ENCODE peak calls at places on chromosomes 16 and 17, in ten cellular contexts. L, R, T, W, Z, D, U, I, S and K are unnamed samples.

GRCh38 chr16:11868412-11868980 is 17.2 kb upstream of the RSL1D1 start:
- DNase-seq in W (no peak), U (no peak), S (no peak), T (no peak), L (no peak), D (no peak), Z (no peak), R (no peak), I (no peak), K (no peak)

GRCh38 chr16:89313583-89313982 is 96.1 kb downstream of the ZNF778 start:
- DNase-seq in Z (no peak), W (no peak), I (no peak), L (no peak), U (no peak), D (no peak), S (no peak), T (no peak), R (no peak), K (no peak)

GRCh38 chr17:1931759-1932579 is 93.2 kb downstream of the RTN4RL1 start:
- DNase-seq in R (no peak), S (peak), Z (peak), L (no peak), D (no peak), W (peak), I (no peak), T (no peak), U (peak), K (peak)

GRCh38 chr16:56068314-56068713 is 123.0 kb upstream of the GNAO1 start:
- DNase-seq in D (no peak), S (no peak), L (no peak), Z (no peak), I (no peak), R (no peak), T (no peak), U (no peak), W (no peak), K (no peak)

GRCh38 chr17:49694847-49695697 is 12.7 kb downstream of the SLC35B1 start:
- DNase-seq in S (peak), T (peak), I (peak), W (peak), Z (no peak), U (peak), L (peak), D (peak), R (peak), K (peak)

GRCh38 chr17:80760501-80760900 is 215.9 kb downstream of the RPTOR start:
- DNase-seq in I (no peak), T (no peak), L (no peak), W (peak), D (no peak), U (no peak), S (no peak), R (no peak), Z (no peak), K (peak)

GRCh38 chr16:68393333-68393732 is 55.0 kb downstream of the SMPD3 start:
- DNase-seq in S (no peak), R (no peak), U (no peak), I (no peak), D (no peak), W (no peak), L (no peak), Z (no peak), T (no peak), K (no peak)

GRCh38 chr16:10485698-10486382 is 94.6 kb downstream of the EMP2 start:
- DNase-seq in Z (no peak), I (no peak), L (no peak), U (no peak), D (no peak), T (no peak), R (no peak), W (no peak), S (no peak), K (no peak)

GRCh38 chr17:3846739-3847670 is 959 bp upstream of the NCBP3 start:
- DNase-seq in T (no peak), R (no peak), S (no peak), W (no peak), L (no peak), U (no peak), I (no peak), Z (no peak), D (no peak), K (no peak)

DNA sequence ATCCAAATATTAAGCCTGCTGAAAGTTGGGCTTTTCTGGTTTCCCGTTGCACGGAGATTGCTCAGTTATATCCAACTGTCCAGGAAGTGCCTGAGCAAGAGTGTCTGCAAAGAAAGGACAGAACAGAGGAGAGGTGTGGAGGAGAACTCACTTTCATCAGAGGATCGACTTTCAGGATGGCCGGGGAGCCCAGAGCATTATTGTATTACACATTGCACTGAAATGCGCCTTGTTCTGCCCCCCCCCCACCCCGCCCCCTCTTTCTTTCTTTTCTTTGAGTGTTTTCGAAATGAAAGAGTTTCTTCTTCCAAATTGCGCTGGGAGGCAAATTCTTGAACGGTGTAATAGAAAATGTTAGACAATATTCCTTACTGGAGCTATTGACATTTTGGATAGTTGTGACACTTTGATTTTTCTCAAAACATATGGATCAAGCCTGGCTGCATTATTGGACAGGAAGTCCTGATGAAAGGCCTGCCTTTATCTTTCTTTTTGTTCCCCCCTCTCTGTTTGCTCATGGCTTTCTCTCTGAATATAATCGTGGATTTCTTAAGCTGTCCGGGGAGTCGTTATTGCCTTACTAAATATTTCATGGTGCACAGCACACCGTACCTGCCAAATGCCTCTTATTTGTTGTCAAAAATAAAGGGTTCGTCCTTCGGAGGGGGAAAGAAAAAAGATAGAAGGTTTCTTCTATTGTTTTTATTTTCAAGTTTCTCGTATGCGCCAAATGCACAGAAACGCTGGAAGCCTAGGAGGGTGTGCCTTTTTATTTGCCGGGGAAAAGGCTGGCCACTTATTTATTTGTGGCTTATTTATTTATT is 110.8 kb downstream of the IRX3 start:
- DNase-seq in I (no peak), Z (no peak), S (no peak), L (no peak), U (no peak), T (no peak), W (no peak), D (no peak), R (no peak), K (no peak)
- TF ChIP-seq POLR2A in I (no peak), Z (no peak), S (no peak), L (no peak), U (no peak), T (no peak), W (no peak), D (no peak), R (no peak), K (no peak)

GRCh38 chr17:78128616-78129384 is at the start of gene TMC6:
- DNase-seq in D (no peak), L (peak), I (no peak), U (no peak), R (peak), S (no peak), W (peak), T (no peak), Z (no peak), K (peak)

GRCh38 chr17:78127240-78127887 is 1.2 kb downstream of the TMC6 start:
- DNase-seq in U (no peak), R (peak), W (peak), T (peak), D (no peak), Z (no peak), S (peak), I (no peak), L (no peak), K (no peak)

GRCh38 chr17:78126895-78127239 is 1.7 kb downstream of the TMC6 start:
- DNase-seq in R (no peak), D (no peak), W (no peak), I (no peak), T (no peak), Z (no peak), L (no peak), S (no peak), U (no peak), K (no peak)

GRCh38 chr17:78129385-78130079 is 977 bp upstream of the TMC6 start:
- DNase-seq in T (no peak), S (no peak), W (no peak), Z (no peak), D (no peak), L (no peak), I (no peak), U (no peak), R (peak), K (no peak)

GRCh38 chr17:78127888-78128615 is 503 bp downstream of the TMC6 start:
- DNase-seq in Z (no peak), U (no peak), L (no peak), D (no peak), I (no peak), R (no peak), S (no peak), W (peak), T (no peak), K (peak)
- TF ChIP-seq POLR2A in Z (no peak), U (no peak), L (no peak), D (no peak), I (no peak), R (peak), S (no peak), W (no peak), T (no peak), K (peak)

DNA sequence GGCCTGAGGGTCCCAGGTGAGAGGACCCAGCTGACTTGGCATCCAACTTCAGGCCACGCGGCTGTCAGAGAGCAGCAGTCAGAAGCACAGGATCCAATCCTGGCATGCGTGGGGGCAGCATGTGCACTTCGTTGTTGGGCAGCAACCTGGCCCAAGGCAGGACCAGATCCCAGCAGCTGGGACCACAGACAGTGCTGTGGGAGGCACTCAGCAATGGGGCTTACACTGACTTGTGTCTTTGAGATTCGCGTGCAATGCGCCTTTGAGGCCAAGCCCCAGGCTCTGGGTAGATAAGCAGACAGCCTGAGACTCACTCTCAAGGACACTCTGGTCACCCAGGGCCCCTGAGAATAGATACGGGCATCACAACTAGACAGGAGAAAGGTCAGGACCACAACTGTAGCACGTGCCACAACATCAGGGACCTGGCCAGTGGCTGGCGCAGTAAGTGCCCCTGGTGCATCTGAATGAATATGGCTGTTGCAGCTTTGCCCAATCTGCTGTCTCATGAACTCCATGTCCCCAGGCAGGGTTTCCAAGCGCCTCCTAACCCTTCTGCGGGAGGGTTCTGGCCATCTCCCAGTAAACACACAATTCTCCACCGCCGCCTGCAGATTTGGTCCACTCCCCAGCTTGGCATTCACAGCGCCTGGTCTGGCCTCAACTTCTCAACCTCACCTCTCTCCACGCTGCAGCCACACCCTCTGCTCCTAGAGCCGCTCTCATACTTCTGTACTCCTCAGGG is 3.2 kb downstream of the PAM16 start:
- DNase-seq in U (no peak), S (peak), T (no peak), D (no peak), Z (no peak), L (no peak), I (no peak), R (no peak), W (peak), K (no peak)
- TF ChIP-seq POLR2A in U (no peak), S (no peak), T (no peak), D (peak), Z (no peak), L (no peak), I (no peak), R (no peak), W (no peak), K (no peak)

GRCh38 chr17:82253179-82253544 is 20.3 kb downstream of the CSNK1D start:
- DNase-seq in U (no peak), I (no peak), T (no peak), D (no peak), Z (no peak), L (no peak), R (no peak), S (no peak), W (no peak), K (no peak)
- TF ChIP-seq POLR2A in U (no peak), I (no peak), T (no peak), D (no peak), Z (no peak), L (no peak), R (no peak), S (no peak), W (no peak), K (no peak)

GRCh38 chr17:41965694-41966375 is 760 bp upstream of the CNP start:
- DNase-seq in T (no peak), R (peak), S (peak), L (peak), I (peak), U (peak), D (peak), Z (peak), W (peak), K (peak)
- TF ChIP-seq POLR2A in T (no peak), R (no peak), S (no peak), L (no peak), I (no peak), U (no peak), D (no peak), Z (no peak), W (no peak), K (peak)

DNA sequence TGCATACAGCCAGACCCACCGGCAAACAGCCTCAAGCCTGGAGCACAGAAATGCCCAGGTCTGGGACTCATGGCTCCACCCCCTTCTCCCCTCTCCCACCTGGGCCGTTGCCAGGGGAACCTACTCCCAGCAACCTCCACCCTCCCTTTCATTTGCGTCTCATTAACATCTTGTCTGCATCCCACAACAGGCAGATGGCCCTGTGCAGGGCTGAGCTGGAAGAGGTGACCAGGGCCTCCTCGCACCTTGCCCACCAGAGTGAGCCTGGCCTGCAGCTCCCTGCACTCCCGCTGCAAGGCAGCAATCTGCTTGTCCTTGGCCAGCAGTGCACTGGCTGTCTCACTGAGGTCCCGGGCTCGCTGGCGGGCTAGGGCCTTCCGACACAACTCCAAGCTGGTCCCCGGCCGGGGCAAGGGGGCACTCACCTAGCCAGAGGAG is 3.3 kb downstream of the TSPOAP1 start:
- DNase-seq in Z (no peak), U (no peak), D (no peak), R (no peak), I (no peak), S (no peak), W (no peak), L (no peak), T (no peak), K (no peak)
- TF ChIP-seq POLR2A in Z (no peak), U (no peak), D (no peak), R (no peak), I (no peak), S (no peak), W (no peak), L (no peak), T (no peak), K (no peak)